ENCODE peak calls at places on chromosomes 13 and 19, in five cellular contexts. Q is GM06990, Z is stomach, D is GM12865, R is neural crest cell. N is an unnamed sample.

GRCh38 chr19:21439372-21439771 is 42.4 kb downstream of the ZNF493 start:
- DNase-seq in Q (no peak), Z (peak), D (no peak), R (no peak), N (no peak)

GRCh38 chr19:23254141-23254910 is 4.1 kb upstream of the ZNF724 start:
- DNase-seq in Q (no peak), Z (no peak), D (no peak), R (no peak), N (peak)

GRCh38 chr19:11138659-11139526 is 16.7 kb downstream of the SPC24 start:
- DNase-seq in Q (no peak), Z (peak), D (no peak), R (no peak), N (no peak)

GRCh38 chr13:95714142-95714832 is 37.3 kb downstream of the DNAJC3 start:
- DNase-seq in Q (no peak), Z (no peak), D (no peak), R (no peak), N (no peak)

GRCh38 chr19:51702103-51702753 is 9.1 kb downstream of the SPACA6 start:
- DNase-seq in Q (no peak), Z (peak), D (peak), R (no peak), N (no peak)

GRCh38 chr19:43574424-43575155 is 737 bp downstream of the XRCC1 start:
- DNase-seq in Q (no peak), Z (no peak), D (no peak), R (no peak), N (no peak)

GRCh38 chr13:24511019-24511823 is 1.4 kb downstream of the PARP4 start:
- DNase-seq in Q (peak), Z (peak), D (peak), R (no peak), N (no peak)

GRCh38 chr19:21569497-21569870 is 64.1 kb downstream of the ZNF429 start:
- DNase-seq in Q (no peak), Z (no peak), D (no peak), R (no peak), N (no peak)

GRCh38 chr13:93628136-93628535 is 401.5 kb downstream of the GPC6 start:
- DNase-seq in Q (no peak), Z (no peak), D (no peak), R (no peak), N (no peak)

GRCh38 chr19:46296722-46297431 is at the start of gene HIF3A:
- DNase-seq in Q (no peak), Z (peak), D (no peak), R (peak), N (peak)

GRCh38 chr19:39405930-39406655 is 554 bp upstream of the ZFP36 start:
- DNase-seq in Q (no peak), Z (no peak), D (peak), R (no peak), N (no peak)

GRCh38 chr19:32186542-32187330 is 158.7 kb upstream of the ZNF507 start:
- DNase-seq in Q (no peak), Z (no peak), D (no peak), R (no peak), N (no peak)

GRCh38 chr19:6427131-6427530 is 2.5 kb upstream of the KHSRP start:
- DNase-seq in Q (no peak), Z (no peak), D (no peak), R (no peak), N (no peak)

GRCh38 chr19:33815410-33816340 is 19.0 kb downstream of the KCTD15 start:
- DNase-seq in Q (no peak), Z (no peak), D (no peak), R (no peak), N (no peak)

DNA sequence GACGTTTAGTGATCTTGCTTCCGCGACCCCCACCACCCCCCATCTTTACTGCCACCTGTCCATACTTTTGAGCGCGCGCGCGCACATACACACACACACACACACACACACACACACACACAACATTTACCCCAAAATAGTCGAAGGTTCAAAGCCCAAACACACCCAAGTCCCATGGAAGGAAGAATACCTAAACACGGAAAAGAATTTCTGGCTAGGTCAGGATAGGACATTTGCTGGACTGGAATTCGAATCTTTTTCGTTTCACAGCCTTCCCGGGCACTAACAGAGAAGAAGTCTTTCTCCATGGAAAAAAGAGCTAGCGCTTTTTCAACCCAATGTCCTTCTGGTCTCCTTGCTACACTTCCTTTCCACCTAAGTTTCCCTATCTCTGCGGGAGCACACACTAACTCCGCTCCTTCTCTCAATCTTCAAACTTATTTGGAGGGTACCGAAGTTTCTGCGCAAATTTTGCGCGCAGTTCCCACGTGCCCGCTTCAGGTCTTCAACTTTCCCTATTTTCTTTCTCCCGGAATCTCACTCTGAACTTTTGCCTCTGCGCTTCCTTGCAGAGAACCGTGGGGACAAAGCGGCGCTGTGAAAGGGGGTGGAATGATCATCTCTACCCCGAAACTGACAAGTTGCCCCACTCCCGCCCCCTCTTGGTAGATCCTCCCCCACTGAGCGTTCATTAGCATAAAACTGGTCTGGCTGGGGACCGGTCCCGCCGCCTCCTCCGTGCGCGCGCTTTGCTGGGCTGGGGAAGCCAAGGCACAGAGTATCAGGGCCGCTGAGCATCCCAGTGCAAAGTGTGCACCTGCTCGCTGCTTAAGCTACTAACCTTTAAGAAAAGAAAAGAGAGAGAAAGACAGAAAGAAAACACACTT is 2.7 kb downstream of the DACH1 start:
- DNase-seq in Q (no peak), Z (no peak), D (no peak), R (peak), N (no peak)
- TF ChIP-seq CTCF in Q (no peak), Z (no peak), D (no peak), R (no peak), N (no peak)

DNA sequence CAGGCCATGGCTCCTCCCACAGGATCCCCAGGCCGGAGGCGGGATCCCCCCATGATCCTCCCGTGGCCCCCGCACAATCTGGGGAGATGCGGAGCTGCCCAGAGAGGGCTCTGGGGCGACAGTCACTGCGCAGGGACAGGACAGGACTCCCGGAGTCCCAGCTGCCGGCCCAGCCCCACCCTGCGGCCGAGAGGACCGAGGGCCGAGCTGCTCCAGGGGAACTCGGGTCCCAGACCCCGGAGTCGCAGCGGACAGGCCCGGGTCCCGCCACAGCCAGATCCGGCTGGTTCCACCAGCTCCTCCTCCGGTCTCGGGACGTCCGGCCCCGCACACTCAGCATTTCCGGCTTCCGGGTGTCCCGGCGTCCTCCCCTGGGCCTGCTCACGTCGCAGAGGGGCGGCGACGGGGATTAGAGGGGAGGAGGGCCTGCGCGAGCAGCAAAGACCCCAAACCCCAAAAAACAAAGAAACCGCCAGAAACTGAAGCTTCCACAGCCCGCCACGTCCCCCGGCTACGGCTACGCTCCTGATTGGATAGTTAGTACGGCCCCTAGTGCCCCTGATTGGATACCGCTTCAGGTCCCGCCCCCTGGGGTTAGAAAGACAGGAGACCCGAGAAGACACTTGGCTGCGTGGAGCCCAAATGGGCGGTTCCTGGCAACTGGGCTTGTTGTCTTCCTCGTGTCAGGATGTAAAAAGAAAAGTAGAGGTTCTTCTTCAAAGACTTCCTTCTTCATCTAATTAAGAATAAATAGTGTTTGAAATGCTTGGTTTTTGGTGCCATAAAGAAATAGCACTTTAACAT is 21.3 kb upstream of the OR10H1 start:
- DNase-seq in Q (peak), Z (peak), D (peak), R (no peak), N (no peak)
- TF ChIP-seq CTCF in Q (no peak), Z (no peak), D (no peak), R (no peak), N (no peak)

DNA sequence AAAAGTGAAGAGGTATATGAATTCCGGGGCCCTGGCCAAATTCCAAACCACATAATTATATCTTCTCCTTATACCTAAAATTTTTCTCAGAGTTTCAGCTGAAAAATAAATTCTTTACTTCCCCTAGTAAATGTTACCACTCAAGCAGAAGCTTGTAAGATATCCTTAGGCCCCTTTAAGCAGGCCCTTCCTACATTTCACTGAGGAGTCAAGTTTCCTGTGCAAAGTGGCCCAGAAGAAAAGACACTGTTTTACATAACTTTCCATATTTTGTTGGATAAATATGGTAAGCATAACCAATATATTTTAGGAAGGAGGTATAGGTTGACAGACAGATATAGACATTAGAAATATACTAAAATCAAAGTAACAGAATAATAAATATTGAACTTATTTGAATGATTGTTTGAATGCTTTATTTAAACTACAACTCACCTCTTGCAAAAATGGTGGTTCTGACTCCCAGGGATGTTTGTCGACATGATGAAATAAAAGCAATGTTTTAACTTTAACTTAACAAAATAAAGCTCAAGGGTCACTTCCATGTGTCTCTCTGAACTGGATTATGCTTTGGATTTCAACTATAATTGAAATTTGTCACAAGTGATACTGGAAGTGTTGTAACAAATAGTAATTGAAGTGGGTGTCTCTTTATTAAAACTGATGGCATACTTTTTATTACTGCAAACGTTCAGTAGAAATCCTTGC is 141.2 kb downstream of the SPRY2 start:
- DNase-seq in Q (no peak), Z (no peak), D (no peak), R (no peak), N (no peak)
- TF ChIP-seq CTCF in Q (no peak), Z (no peak), D (no peak), R (no peak), N (no peak)

GRCh38 chr13:45362939-45363338 is 22.0 kb upstream of the TPT1 start:
- DNase-seq in Q (no peak), Z (no peak), D (peak), R (no peak), N (no peak)
- TF ChIP-seq CTCF in Q (no peak), Z (no peak), D (peak), R (no peak), N (no peak)

GRCh38 chr19:17420267-17420924 is 549 bp downstream of the MVB12A start:
- DNase-seq in Q (no peak), Z (peak), D (peak), R (peak), N (peak)
- TF ChIP-seq CTCF in Q (peak), Z (no peak), D (no peak), R (peak), N (peak)

N was measured in D721Med.